ENCODE peak calls at places on chromosome 18, in eight cellular contexts. G is CD8-positive, alpha-beta memory T cell; T is LoVo; V is posterior vena cava; U is NCI-H2081; O is mesenteric fat pad; F is stimulated activated CD8-positive, alpha-beta memory T cell treated with anti-CD3 and anti-CD28 coated beads, Interleukin-7, amount 100 ng/mL, for 4 hours; E is HTR-8/SVneo. Z is an unnamed sample.
A peak's percentile ranks its signal among the peaks of the same experiment; 100 is the strongest.

GRCh38 chr18:43931439-43931838 is 654.1 kb upstream of the SYT4 start:
- DNase-seq in U (no peak), O (no peak), T (no peak), G (no peak), F (no peak), E (no peak), V (no peak), Z (no peak)

GRCh38 chr18:45688834-45689233 is 35.1 kb upstream of the SLC14A1 start:
- DNase-seq in G (peak; percentile 38), O (no peak), E (no peak), F (peak; percentile 59), U (no peak), V (no peak), T (no peak), Z (peak; percentile 33)

GRCh38 chr18:66994790-66995189 is 390.9 kb upstream of the CDH19 start:
- DNase-seq in E (no peak), G (no peak), V (no peak), O (no peak), T (no peak), F (no peak), U (no peak), Z (no peak)

GRCh38 chr18:46416706-46417638 is 240.0 kb downstream of the LOXHD1 start:
- DNase-seq in G (no peak), O (peak; percentile 22), F (no peak), E (no peak), T (no peak), V (peak; percentile 35), U (no peak), Z (no peak)

GRCh38 chr18:59950215-59950944 is 50.6 kb downstream of the PMAIP1 start:
- DNase-seq in T (no peak), U (no peak), F (no peak), V (no peak), O (no peak), G (no peak), E (no peak), Z (no peak)

GRCh38 chr18:74511823-74512222 is 15.7 kb downstream of the CNDP2 start:
- DNase-seq in O (no peak), V (no peak), E (no peak), U (no peak), T (no peak), G (no peak), F (no peak), Z (no peak)

GRCh38 chr18:46660955-46661749 is 4.1 kb upstream of the LOXHD1 start:
- DNase-seq in E (no peak), F (no peak), U (no peak), V (no peak), T (no peak), G (no peak), O (no peak), Z (no peak)

GRCh38 chr18:70181725-70182124 is 23.8 kb downstream of the RTTN start:
- DNase-seq in E (no peak), G (no peak), T (no peak), U (no peak), O (no peak), F (no peak), V (no peak), Z (no peak)

GRCh38 chr18:62982600-62983251 is 267.4 kb downstream of the PHLPP1 start:
- DNase-seq in O (no peak), V (no peak), G (peak; percentile 36), E (peak; percentile 38), U (peak; percentile 61), T (peak; percentile 30), F (peak; percentile 38), Z (peak; percentile 7)

GRCh38 chr18:7317804-7318231 is 86.9 kb downstream of the LRRC30 start:
- DNase-seq in E (no peak), G (no peak), U (no peak), V (no peak), F (no peak), O (no peak), T (no peak), Z (no peak)

GRCh38 chr18:6150481-6150880 is 255.2 kb upstream of the TMEM200C start:
- DNase-seq in O (no peak), G (no peak), E (no peak), U (no peak), F (no peak), T (no peak), V (no peak), Z (no peak)

GRCh38 chr18:2846241-2846637 is 567 bp upstream of the EMILIN2 start:
- DNase-seq in E (peak; percentile 22), O (no peak), G (no peak), T (no peak), V (peak; percentile 85), F (no peak), U (no peak), Z (no peak)

GRCh38 chr18:55407191-55407590 is 180.8 kb downstream of the TCF4 start:
- DNase-seq in T (no peak), O (no peak), U (no peak), G (no peak), V (no peak), E (no peak), F (no peak), Z (no peak)

GRCh38 chr18:37844209-37844970 is 278.8 kb upstream of the CELF4 start:
- DNase-seq in V (no peak), O (no peak), F (no peak), G (no peak), U (no peak), T (no peak), E (no peak), Z (no peak)

Z was measured in NK-92 treated with Interleukin-12 subunit alpha and Interleukin-12 subunit beta, amount 100 ng/mL, for 24 hours.